ENCODE peak calls at places on chromosomes 12 and 14, in six cellular contexts. One of them, this sample, is unnamed.

GRCh38 chr14:33669111-33669510 is 281.8 kb downstream of the EGLN3 start:
- DNase-seq in CD8-positive, alpha-beta T cell: no peak
- DNase-seq in A549: no peak
- DNase-seq in right lobe of liver: no peak
- DNase-seq in RWPE1: no peak
- DNase-seq in testis: no peak
- DNase-seq in this sample: no peak

GRCh38 chr12:27236498-27236897 is 7.6 kb upstream of the STK38L start:
- DNase-seq in A549: no peak
- DNase-seq in CD8-positive, alpha-beta T cell: no peak
- DNase-seq in right lobe of liver: no peak
- DNase-seq in testis: no peak
- DNase-seq in RWPE1: no peak
- DNase-seq in this sample: no peak

GRCh38 chr12:8742501-8742900 is 44.7 kb downstream of the RIMKLB start:
- DNase-seq in A549: peak; percentile 9
- DNase-seq in testis: no peak
- DNase-seq in right lobe of liver: no peak
- DNase-seq in CD8-positive, alpha-beta T cell: no peak
- DNase-seq in RWPE1: peak; percentile 24
- DNase-seq in this sample: no peak

GRCh38 chr12:104974626-104975290 is 11.4 kb upstream of the NOPCHAP1 start:
- DNase-seq in A549: no peak
- DNase-seq in testis: no peak
- DNase-seq in RWPE1: peak; percentile 38
- DNase-seq in CD8-positive, alpha-beta T cell: no peak
- DNase-seq in right lobe of liver: no peak
- DNase-seq in this sample: no peak

GRCh38 chr12:76519538-76519937 is 40.0 kb downstream of the OSBPL8 start:
- DNase-seq in right lobe of liver: no peak
- DNase-seq in testis: no peak
- DNase-seq in CD8-positive, alpha-beta T cell: no peak
- DNase-seq in RWPE1: no peak
- DNase-seq in A549: no peak
- DNase-seq in this sample: no peak

GRCh38 chr14:61965030-61965745 is 203.0 kb downstream of the SNAPC1 start:
- DNase-seq in testis: no peak
- DNase-seq in right lobe of liver: no peak
- DNase-seq in A549: peak; percentile 33
- DNase-seq in RWPE1: peak; percentile 74
- DNase-seq in CD8-positive, alpha-beta T cell: no peak
- DNase-seq in this sample: no peak

GRCh38 chr12:34299802-34300193 is 277.5 kb downstream of the ALG10 start:
- DNase-seq in A549: no peak
- DNase-seq in testis: no peak
- DNase-seq in CD8-positive, alpha-beta T cell: no peak
- DNase-seq in right lobe of liver: no peak
- DNase-seq in RWPE1: no peak
- DNase-seq in this sample: no peak

GRCh38 chr14:97420211-97420610 is 623.0 kb downstream of the VRK1 start:
- DNase-seq in A549: no peak
- DNase-seq in RWPE1: no peak
- DNase-seq in CD8-positive, alpha-beta T cell: no peak
- DNase-seq in right lobe of liver: no peak
- DNase-seq in testis: no peak
- DNase-seq in this sample: no peak

GRCh38 chr12:46535907-46536306 is 163.3 kb upstream of the SLC38A2 start:
- DNase-seq in testis: no peak
- DNase-seq in A549: peak; percentile 24
- DNase-seq in right lobe of liver: no peak
- DNase-seq in RWPE1: no peak
- DNase-seq in CD8-positive, alpha-beta T cell: no peak
- DNase-seq in this sample: no peak

GRCh38 chr14:71050227-71050823 is 143.1 kb downstream of the PCNX1 start:
- DNase-seq in testis: no peak
- DNase-seq in A549: peak; percentile 7
- DNase-seq in right lobe of liver: no peak
- DNase-seq in CD8-positive, alpha-beta T cell: no peak
- DNase-seq in RWPE1: peak; percentile 15
- DNase-seq in this sample: no peak

GRCh38 chr14:68458840-68459469 is 333.9 kb downstream of the ZFP36L1 start:
- DNase-seq in testis: no peak
- DNase-seq in RWPE1: peak; percentile 78
- DNase-seq in CD8-positive, alpha-beta T cell: no peak
- DNase-seq in right lobe of liver: peak; percentile 75
- DNase-seq in A549: peak; percentile 100
- DNase-seq in this sample: no peak

GRCh38 chr12:41962171-41962572 is 182.5 kb downstream of the GXYLT1 start:
- DNase-seq in testis: peak; percentile 60
- DNase-seq in RWPE1: no peak
- DNase-seq in CD8-positive, alpha-beta T cell: no peak
- DNase-seq in A549: no peak
- DNase-seq in right lobe of liver: no peak
- DNase-seq in this sample: no peak

GRCh38 chr12:24948816-24949722 is at the start of gene BCAT1:
- DNase-seq in RWPE1: no peak
- DNase-seq in right lobe of liver: peak; percentile 61
- DNase-seq in A549: peak; percentile 77
- DNase-seq in CD8-positive, alpha-beta T cell: peak; percentile 53
- DNase-seq in testis: peak; percentile 89
- DNase-seq in this sample: no peak

GRCh38 chr12:77679701-77680100 is 151.0 kb upstream of the NAV3 start:
- DNase-seq in RWPE1: no peak
- DNase-seq in CD8-positive, alpha-beta T cell: no peak
- DNase-seq in A549: no peak
- DNase-seq in testis: no peak
- DNase-seq in right lobe of liver: no peak
- DNase-seq in this sample: no peak

GRCh38 chr14:36052681-36053080 is 123.8 kb downstream of the PTCSC3 start:
- DNase-seq in right lobe of liver: no peak
- DNase-seq in RWPE1: no peak
- DNase-seq in A549: no peak
- DNase-seq in CD8-positive, alpha-beta T cell: no peak
- DNase-seq in testis: no peak
- DNase-seq in this sample: no peak

GRCh38 chr12:15336772-15337553 is 14.7 kb downstream of the PTPRO start:
- DNase-seq in testis: no peak
- DNase-seq in RWPE1: peak; percentile 38
- DNase-seq in CD8-positive, alpha-beta T cell: no peak
- DNase-seq in A549: peak; percentile 30
- DNase-seq in right lobe of liver: no peak
- DNase-seq in this sample: no peak

GRCh38 chr12:108511633-108512540 is 3.2 kb upstream of the FICD start:
- DNase-seq in RWPE1: peak; percentile 59
- DNase-seq in testis: peak; percentile 86
- DNase-seq in A549: peak; percentile 79
- DNase-seq in right lobe of liver: peak; percentile 60
- DNase-seq in CD8-positive, alpha-beta T cell: peak; percentile 84
- DNase-seq in this sample: no peak

GRCh38 chr12:49783917-49784676 is 42.7 kb downstream of the TMBIM6 start:
- DNase-seq in RWPE1: no peak
- DNase-seq in CD8-positive, alpha-beta T cell: no peak
- DNase-seq in A549: no peak
- DNase-seq in right lobe of liver: no peak
- DNase-seq in testis: no peak
- DNase-seq in this sample: no peak

GRCh38 chr12:95700316-95700785 is 90.2 kb downstream of the NTN4 start:
- DNase-seq in CD8-positive, alpha-beta T cell: no peak
- DNase-seq in right lobe of liver: no peak
- DNase-seq in RWPE1: peak; percentile 2
- DNase-seq in testis: no peak
- DNase-seq in A549: peak; percentile 33
- DNase-seq in this sample: no peak

GRCh38 chr12:120735181-120735580 is 9.6 kb downstream of the ACADS start:
- DNase-seq in right lobe of liver: no peak
- DNase-seq in CD8-positive, alpha-beta T cell: no peak
- DNase-seq in A549: no peak
- DNase-seq in testis: no peak
- DNase-seq in RWPE1: no peak
- DNase-seq in this sample: no peak

GRCh38 chr12:124428136-124428791 is 133.4 kb downstream of the RFLNA start:
- DNase-seq in CD8-positive, alpha-beta T cell: no peak
- DNase-seq in RWPE1: no peak
- DNase-seq in right lobe of liver: no peak
- DNase-seq in A549: no peak
- DNase-seq in testis: peak; percentile 59
- DNase-seq in this sample: no peak

GRCh38 chr14:95254356-95254755 is 65.4 kb downstream of the CLMN start:
- DNase-seq in CD8-positive, alpha-beta T cell: no peak
- DNase-seq in A549: no peak
- DNase-seq in testis: no peak
- DNase-seq in right lobe of liver: no peak
- DNase-seq in RWPE1: no peak
- DNase-seq in this sample: no peak

GRCh38 chr14:21902561-21903199 is 229.1 kb upstream of the OR4E1 start:
- DNase-seq in A549: peak; percentile 17
- DNase-seq in CD8-positive, alpha-beta T cell: peak; percentile 54
- DNase-seq in RWPE1: no peak
- DNase-seq in testis: peak; percentile 49
- DNase-seq in right lobe of liver: no peak
- DNase-seq in this sample: no peak

GRCh38 chr14:58713677-58714076 is 75.9 kb downstream of the DACT1 start:
- DNase-seq in A549: no peak
- DNase-seq in right lobe of liver: no peak
- DNase-seq in testis: no peak
- DNase-seq in RWPE1: no peak
- DNase-seq in CD8-positive, alpha-beta T cell: no peak
- DNase-seq in this sample: no peak

GRCh38 chr14:58717821-58718220 is 80.1 kb downstream of the DACT1 start:
- DNase-seq in right lobe of liver: no peak
- DNase-seq in RWPE1: no peak
- DNase-seq in A549: no peak
- DNase-seq in CD8-positive, alpha-beta T cell: no peak
- DNase-seq in testis: no peak
- DNase-seq in this sample: no peak

GRCh38 chr14:58716706-58717105 is 78.9 kb downstream of the DACT1 start:
- DNase-seq in A549: no peak
- DNase-seq in testis: no peak
- DNase-seq in CD8-positive, alpha-beta T cell: no peak
- DNase-seq in RWPE1: no peak
- DNase-seq in right lobe of liver: no peak
- DNase-seq in this sample: no peak

GRCh38 chr14:58718226-58718625 is 80.5 kb downstream of the DACT1 start:
- DNase-seq in A549: no peak
- DNase-seq in right lobe of liver: no peak
- DNase-seq in testis: no peak
- DNase-seq in RWPE1: no peak
- DNase-seq in CD8-positive, alpha-beta T cell: no peak
- DNase-seq in this sample: no peak

DNA sequence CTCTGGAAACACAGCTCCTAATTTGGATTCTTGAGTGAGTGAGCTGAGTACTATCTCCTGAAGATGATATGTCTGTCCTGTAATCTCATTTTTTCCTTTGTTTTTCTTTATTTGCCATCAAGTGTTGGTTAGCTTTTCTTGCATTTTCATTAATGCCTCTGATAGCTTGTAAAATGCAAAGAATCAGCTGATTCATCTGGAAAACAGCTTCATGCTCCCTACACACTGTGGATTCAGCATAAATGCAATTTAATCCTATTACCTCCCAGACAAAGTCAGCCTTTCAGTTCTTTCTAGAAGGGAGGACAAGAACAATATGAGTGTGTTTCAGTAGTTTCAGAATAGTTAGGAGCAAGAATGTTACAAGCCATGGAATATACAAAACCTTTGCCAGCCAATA is 79.4 kb downstream of the DACT1 start:
- DNase-seq in RWPE1: no peak
- DNase-seq in CD8-positive, alpha-beta T cell: no peak
- DNase-seq in A549: no peak
- DNase-seq in testis: no peak
- DNase-seq in right lobe of liver: no peak
- DNase-seq in this sample: no peak
- H3K27ac ChIP-seq in RWPE1: no peak overlapping the region
- H3K27ac ChIP-seq in CD8-positive, alpha-beta T cell: no peak overlapping the region
- H3K27ac ChIP-seq in A549: no peak overlapping the region
- H3K27ac ChIP-seq in testis: no peak overlapping the region
- H3K27ac ChIP-seq in right lobe of liver: no peak overlapping the region
- H3K27ac ChIP-seq in this sample: no peak overlapping the region

GRCh38 chr14:26622611-26623010 is 24.8 kb upstream of the NOVA1 start:
- DNase-seq in right lobe of liver: no peak
- DNase-seq in RWPE1: no peak
- DNase-seq in testis: no peak
- DNase-seq in A549: no peak
- DNase-seq in CD8-positive, alpha-beta T cell: no peak
- DNase-seq in this sample: no peak
- H3K27ac ChIP-seq in right lobe of liver: no peak overlapping the region
- H3K27ac ChIP-seq in RWPE1: no peak overlapping the region
- H3K27ac ChIP-seq in testis: no peak overlapping the region
- H3K27ac ChIP-seq in A549: no peak overlapping the region
- H3K27ac ChIP-seq in CD8-positive, alpha-beta T cell: no peak overlapping the region
- H3K27ac ChIP-seq in this sample: no peak overlapping the region

DNA sequence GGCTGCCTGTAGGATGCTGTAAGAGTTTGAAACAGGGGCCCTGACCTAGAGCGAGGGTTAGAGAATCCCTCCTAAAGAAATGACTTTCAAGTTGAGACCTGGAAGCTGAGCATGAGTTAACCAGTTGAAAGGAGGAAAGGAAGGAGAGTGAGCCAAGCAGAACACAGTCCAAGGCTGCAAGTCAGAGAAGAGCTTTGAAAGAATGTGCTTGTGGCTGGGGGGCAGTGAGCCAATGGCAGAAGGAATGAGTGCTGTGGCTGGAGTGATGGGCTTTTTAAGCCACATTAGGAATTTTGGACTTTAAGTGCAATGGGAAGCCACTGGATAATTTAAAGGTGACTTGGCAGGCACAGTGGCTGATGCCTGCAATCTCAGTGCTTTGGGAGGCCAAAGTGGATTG is 18.1 kb downstream of the CDKN1B start:
- DNase-seq in RWPE1: no peak
- DNase-seq in right lobe of liver: no peak
- DNase-seq in testis: no peak
- DNase-seq in CD8-positive, alpha-beta T cell: no peak
- DNase-seq in A549: no peak
- DNase-seq in this sample: no peak
- H3K27ac ChIP-seq in RWPE1: no peak overlapping the region
- H3K27ac ChIP-seq in right lobe of liver: no peak overlapping the region
- H3K27ac ChIP-seq in testis: peak overlapping the region; percentile 57
- H3K27ac ChIP-seq in CD8-positive, alpha-beta T cell: no peak overlapping the region
- H3K27ac ChIP-seq in A549: no peak overlapping the region
- H3K27ac ChIP-seq in this sample: peak overlapping the region; percentile 71

GRCh38 chr12:109919466-109919865 is 19.4 kb downstream of the TCHP start:
- DNase-seq in testis: no peak
- DNase-seq in right lobe of liver: no peak
- DNase-seq in A549: no peak
- DNase-seq in CD8-positive, alpha-beta T cell: no peak
- DNase-seq in RWPE1: no peak
- DNase-seq in this sample: no peak

GRCh38 chr12:109914461-109914860 is 14.4 kb downstream of the TCHP start:
- DNase-seq in CD8-positive, alpha-beta T cell: no peak
- DNase-seq in RWPE1: no peak
- DNase-seq in right lobe of liver: no peak
- DNase-seq in testis: no peak
- DNase-seq in A549: no peak
- DNase-seq in this sample: no peak

GRCh38 chr12:109912790-109913189 is 12.7 kb downstream of the TCHP start:
- DNase-seq in right lobe of liver: no peak
- DNase-seq in RWPE1: no peak
- DNase-seq in CD8-positive, alpha-beta T cell: no peak
- DNase-seq in A549: no peak
- DNase-seq in testis: peak; percentile 24
- DNase-seq in this sample: no peak

GRCh38 chr12:109915171-109916040 is 15.3 kb downstream of the TCHP start:
- DNase-seq in A549: no peak
- DNase-seq in CD8-positive, alpha-beta T cell: no peak
- DNase-seq in RWPE1: no peak
- DNase-seq in right lobe of liver: no peak
- DNase-seq in testis: no peak
- DNase-seq in this sample: no peak

GRCh38 chr12:109916045-109916444 is 16.0 kb downstream of the TCHP start:
- DNase-seq in CD8-positive, alpha-beta T cell: no peak
- DNase-seq in A549: no peak
- DNase-seq in right lobe of liver: no peak
- DNase-seq in RWPE1: no peak
- DNase-seq in testis: no peak
- DNase-seq in this sample: no peak
- H3K27ac ChIP-seq in CD8-positive, alpha-beta T cell: no peak overlapping the region
- H3K27ac ChIP-seq in A549: no peak overlapping the region
- H3K27ac ChIP-seq in right lobe of liver: no peak overlapping the region
- H3K27ac ChIP-seq in RWPE1: peak overlapping the region; percentile 9
- H3K27ac ChIP-seq in testis: no peak overlapping the region
- H3K27ac ChIP-seq in this sample: no peak overlapping the region